ENCODE peak calls at places on chromosomes 12 and 14, in four cellular contexts. A, M, B and Z are unnamed samples.

GRCh38 chr12:32191445-32191844 is 84.8 kb downstream of the BICD1 start:
- DNase-seq in A (no peak), M (no peak), B (no peak), Z (no peak)

GRCh38 chr14:53523226-53523625 is 370.1 kb upstream of the DDHD1 start:
- DNase-seq in A (peak), M (no peak), B (no peak), Z (no peak)

GRCh38 chr14:69582207-69582606 is 7.5 kb upstream of the CCDC177 start:
- DNase-seq in A (no peak), M (no peak), B (no peak), Z (no peak)

GRCh38 chr12:130706885-130707570 is 9.1 kb downstream of the RIMBP2 start:
- DNase-seq in A (no peak), M (no peak), B (no peak), Z (no peak)

GRCh38 chr12:104694711-104695110 is 238.0 kb downstream of the CHST11 start:
- DNase-seq in A (no peak), M (no peak), B (no peak), Z (no peak)

GRCh38 chr12:52033506-52034258 is 17.6 kb upstream of the NR4A1 start:
- DNase-seq in A (no peak), M (no peak), B (no peak), Z (no peak)

GRCh38 chr14:52253503-52253902 is 14.0 kb upstream of the PTGDR start:
- DNase-seq in A (no peak), M (no peak), B (no peak), Z (no peak)

GRCh38 chr14:98954347-98955000 is 317.5 kb downstream of the BCL11B start:
- DNase-seq in A (no peak), M (no peak), B (no peak), Z (no peak)

GRCh38 chr12:124018526-124018925 is 45.5 kb downstream of the ZNF664 start:
- DNase-seq in A (peak), M (no peak), B (no peak), Z (no peak)

GRCh38 chr14:79418649-79419415 is 792.5 kb downstream of the DIO2 start:
- DNase-seq in A (no peak), M (no peak), B (no peak), Z (no peak)

GRCh38 chr12:57370084-57370483 is 60.8 kb downstream of the R3HDM2 start:
- DNase-seq in A (no peak), M (no peak), B (no peak), Z (no peak)

GRCh38 chr12:109760031-109760929 is 46.7 kb downstream of the FAM222A start:
- DNase-seq in A (no peak), M (peak), B (no peak), Z (no peak)

GRCh38 chr12:28795306-28795705 is 353.8 kb upstream of the FAR2 start:
- DNase-seq in A (no peak), M (no peak), B (no peak), Z (no peak)

GRCh38 chr14:61524211-61524806 is 171.0 kb upstream of the HIF1A start:
- DNase-seq in A (peak), M (no peak), B (no peak), Z (no peak)

GRCh38 chr14:93764211-93764659 is 24.1 kb downstream of the PRIMA1 start:
- DNase-seq in A (no peak), M (no peak), B (no peak), Z (no peak)

GRCh38 chr12:54021432-54022013 is 6.7 kb upstream of the HOXC6 start:
- DNase-seq in A (no peak), M (no peak), B (no peak), Z (no peak)

GRCh38 chr12:95439578-95440230 is 34.2 kb upstream of the METAP2 start:
- DNase-seq in A (no peak), M (no peak), B (no peak), Z (no peak)

GRCh38 chr14:99055816-99056215 is 216.2 kb downstream of the BCL11B start:
- DNase-seq in A (no peak), M (no peak), B (no peak), Z (no peak)

GRCh38 chr14:21077672-21078071 is 7.6 kb downstream of the ARHGEF40 start:
- DNase-seq in A (no peak), M (no peak), B (no peak), Z (no peak)

GRCh38 chr12:67452119-67452805 is 183.1 kb downstream of the CAND1 start:
- DNase-seq in A (peak), M (no peak), B (no peak), Z (no peak)

GRCh38 chr12:116406529-116406928 is 129.0 kb upstream of the MED13L start:
- DNase-seq in A (peak), M (peak), B (no peak), Z (no peak)

GRCh38 chr12:12872934-12873275 is 18.5 kb upstream of the GPRC5A start:
- DNase-seq in A (no peak), M (no peak), B (no peak), Z (no peak)

GRCh38 chr12:8038659-8039114 is 6.2 kb downstream of the FOXJ2 start:
- DNase-seq in A (no peak), M (no peak), B (no peak), Z (peak)

GRCh38 chr12:85779768-85780167 is 56.4 kb downstream of the RASSF9 start:
- DNase-seq in A (no peak), M (no peak), B (no peak), Z (no peak)

GRCh38 chr12:51972849-51973273 is 21.4 kb downstream of the ACVR1B start:
- DNase-seq in A (peak), M (no peak), B (no peak), Z (peak)

GRCh38 chr12:94172031-94172430 is 23.7 kb downstream of the PLXNC1 start:
- DNase-seq in A (no peak), M (no peak), B (no peak), Z (no peak)

GRCh38 chr12:112513496-112513895 is 94.7 kb downstream of the PTPN11 start:
- DNase-seq in A (no peak), M (no peak), B (no peak), Z (no peak)

GRCh38 chr12:131784909-131785762 is 43.1 kb upstream of the MMP17 start:
- DNase-seq in A (no peak), M (no peak), B (no peak), Z (no peak)

GRCh38 chr14:53217283-53217994 is 64.3 kb upstream of the DDHD1 start:
- DNase-seq in A (peak), M (peak), B (peak), Z (peak)

GRCh38 chr14:60931206-60931605 is 49.7 kb downstream of the TRMT5 start:
- DNase-seq in A (no peak), M (no peak), B (no peak), Z (no peak)

GRCh38 chr14:44961151-44961729 is 507 bp downstream of the KLHL28 start:
- DNase-seq in A (peak), M (no peak), B (peak), Z (no peak)

GRCh38 chr12:110575326-110575725 is 7.8 kb downstream of the PPTC7 start:
- DNase-seq in A (no peak), M (no peak), B (no peak), Z (no peak)